ENCODE peak calls at places on chromosomes 6 and 20, in ten cellular contexts. L is ovary, X is mesenteric fat pad, R is GM13976, C is ACHN, J is heart left ventricle, G is sciatic nerve, D is left lung, B is DMS153, P is amniotic stem cell. F is an unnamed sample.

GRCh38 chr20:61974357-61974665 is 91.4 kb downstream of the TAF4 start:
- DNase-seq in L (no peak), C (no peak), J (no peak), R (no peak), D (no peak), B (no peak), G (peak; percentile 49), P (no peak), X (no peak), F (no peak)

GRCh38 chr6:1697688-1698351 is 88.1 kb downstream of the FOXC1 start:
- DNase-seq in P (no peak), D (no peak), J (no peak), C (no peak), G (no peak), R (no peak), L (no peak), X (no peak), B (no peak), F (no peak)

GRCh38 chr6:152085533-152085932 is 278.1 kb downstream of the ESR1 start:
- DNase-seq in J (no peak), D (no peak), P (no peak), L (no peak), X (no peak), R (no peak), C (no peak), B (no peak), G (no peak), F (no peak)

GRCh38 chr20:52082612-52083011 is 109.0 kb downstream of the ZFP64 start:
- DNase-seq in C (no peak), L (no peak), B (no peak), J (no peak), G (no peak), P (no peak), D (no peak), X (no peak), R (no peak), F (no peak)

GRCh38 chr6:145087034-145087433 is 648.3 kb downstream of the EPM2A start:
- DNase-seq in C (no peak), P (no peak), D (no peak), J (no peak), L (no peak), X (no peak), B (no peak), G (no peak), R (no peak), F (no peak)

GRCh38 chr6:163630575-163630974 is 216.1 kb downstream of the QKI start:
- DNase-seq in R (no peak), D (no peak), G (no peak), C (no peak), L (no peak), X (no peak), P (no peak), J (no peak), B (no peak), F (no peak)

GRCh38 chr6:43716099-43716498 is 28.5 kb upstream of the MRPS18A start:
- DNase-seq in D (no peak), X (no peak), G (no peak), B (no peak), L (peak; percentile 86), R (no peak), C (no peak), J (no peak), P (no peak), F (no peak)

GRCh38 chr6:128527375-128527774 is 7.0 kb upstream of the PTPRK start:
- DNase-seq in P (no peak), L (no peak), C (no peak), G (no peak), X (no peak), J (no peak), D (no peak), R (no peak), B (no peak), F (no peak)

GRCh38 chr6:81265106-81265505 is 487.4 kb downstream of the TENT5A start:
- DNase-seq in D (no peak), X (no peak), P (peak; percentile 9), C (peak; percentile 70), L (no peak), G (peak; percentile 47), R (no peak), J (no peak), B (no peak), F (peak; percentile 74)

GRCh38 chr6:151276112-151276745 is 36.5 kb downstream of the AKAP12 start:
- DNase-seq in B (no peak), X (no peak), P (no peak), G (no peak), J (no peak), C (no peak), L (no peak), D (no peak), R (no peak), F (no peak)

GRCh38 chr6:80637312-80637711 is 530.8 kb downstream of the BCKDHB start:
- DNase-seq in L (no peak), J (no peak), G (no peak), B (no peak), X (no peak), C (no peak), R (no peak), P (no peak), D (no peak), F (no peak)

GRCh38 chr6:106077170-106077569 is 9.0 kb upstream of the PRDM1 start:
- DNase-seq in X (no peak), B (no peak), L (no peak), P (no peak), D (no peak), G (no peak), C (no peak), J (no peak), R (no peak), F (no peak)

GRCh38 chr20:63651942-63652191 is 1.4 kb downstream of the STMN3 start:
- DNase-seq in B (no peak), G (no peak), R (no peak), J (no peak), C (no peak), X (no peak), P (no peak), D (no peak), L (peak; percentile 73), F (no peak)

GRCh38 chr6:51450248-51450957 is 631.7 kb downstream of the TFAP2B start:
- DNase-seq in G (no peak), C (no peak), D (no peak), B (no peak), P (no peak), R (no peak), X (no peak), J (no peak), L (no peak), F (no peak)

GRCh38 chr6:17233531-17233930 is 47.6 kb upstream of the RBM24 start:
- DNase-seq in C (no peak), R (no peak), D (no peak), G (no peak), B (no peak), L (no peak), J (no peak), X (no peak), P (no peak), F (no peak)

GRCh38 chr6:376823-377571 is 14.6 kb upstream of the IRF4 start:
- DNase-seq in B (no peak), G (peak; percentile 56), P (no peak), C (no peak), X (peak; percentile 80), L (no peak), D (no peak), R (no peak), J (no peak), F (no peak)

GRCh38 chr6:134034478-134034877 is 17.9 kb downstream of the SLC2A12 start:
- DNase-seq in C (no peak), X (no peak), L (no peak), G (no peak), D (no peak), R (no peak), J (no peak), B (no peak), P (no peak), F (no peak)

GRCh38 chr6:25279748-25280616 is 808 bp downstream of the CARMIL1 start:
- DNase-seq in G (peak; percentile 61), R (peak; percentile 62), B (no peak), L (peak; percentile 59), J (peak; percentile 24), D (peak; percentile 34), X (no peak), C (peak; percentile 67), P (no peak), F (no peak)